ENCODE peak calls at places on chromosomes 5 and 9, in ten cellular contexts. B is heart left ventricle, Q is spleen, G is breast epithelium, Z is transverse colon, S is GM12878, E is prostate gland, C is sigmoid colon, R is vagina, X is ovary. V is an unnamed sample.

GRCh38 chr9:84857224-84857623 is 187.7 kb downstream of the NTRK2 start:
- DNase-seq in C (no peak), X (no peak), Z (no peak), R (no peak), E (no peak), Q (no peak), S (no peak), G (no peak), B (no peak), V (no peak)

GRCh38 chr9:95874989-95875304 is 544 bp upstream of the ERCC6L2 start:
- DNase-seq in R (no peak), Q (peak; percentile 91), S (no peak), E (peak; percentile 33), G (peak; percentile 65), B (peak; percentile 62), X (peak; percentile 71), C (peak; percentile 79), Z (peak; percentile 67), V (peak; percentile 44)

GRCh38 chr9:133995012-133995896 is 3.1 kb upstream of the VAV2 start:
- DNase-seq in S (no peak), G (no peak), E (no peak), Z (no peak), R (no peak), X (no peak), Q (peak; percentile 73), B (no peak), C (no peak), V (no peak)

GRCh38 chr5:73215891-73216610 is 43.1 kb downstream of the TMEM174 start:
- DNase-seq in X (peak; percentile 83), E (peak; percentile 61), Z (peak; percentile 83), Q (peak; percentile 89), R (no peak), G (peak; percentile 75), C (peak; percentile 83), B (peak; percentile 68), S (no peak), V (peak; percentile 84)

GRCh38 chr5:110896901-110897300 is 158.1 kb downstream of the SLC25A46 start:
- DNase-seq in B (no peak), C (no peak), X (no peak), G (no peak), S (no peak), R (no peak), Z (no peak), E (no peak), Q (no peak), V (no peak)

GRCh38 chr5:140569197-140569596 is 4.6 kb downstream of the SLC35A4 start:
- DNase-seq in Q (no peak), Z (no peak), E (no peak), X (no peak), S (no peak), B (no peak), C (peak; percentile 55), R (no peak), G (no peak), V (no peak)

GRCh38 chr9:130681769-130682489 is 11.7 kb upstream of the EXOSC2 start:
- DNase-seq in G (no peak), Z (peak; percentile 23), B (no peak), R (no peak), E (no peak), S (no peak), X (peak; percentile 44), C (no peak), Q (no peak), V (peak; percentile 24)

GRCh38 chr9:69145148-69145547 is 28.9 kb upstream of the TJP2 start:
- DNase-seq in C (no peak), Q (no peak), S (no peak), E (peak; percentile 0), G (no peak), B (peak; percentile 5), X (no peak), Z (no peak), R (no peak), V (no peak)

GRCh38 chr5:137078171-137078665 is 420.9 kb downstream of the SPOCK1 start:
- DNase-seq in E (no peak), X (no peak), S (no peak), Z (no peak), Q (no peak), C (no peak), R (no peak), G (no peak), B (no peak), V (no peak)

GRCh38 chr9:99352786-99353185 is 130.7 kb downstream of the SEC61B start:
- DNase-seq in Q (no peak), Z (no peak), C (no peak), S (no peak), X (no peak), R (no peak), E (no peak), B (no peak), G (no peak), V (no peak)

GRCh38 chr5:151812757-151813309 is 41.1 kb downstream of the G3BP1 start:
- DNase-seq in X (no peak), Z (no peak), R (no peak), G (no peak), Q (no peak), B (no peak), E (no peak), C (no peak), S (no peak), V (no peak)

GRCh38 chr9:127876026-127876763 is 1.3 kb downstream of the AK1 start:
- DNase-seq in Z (peak; percentile 42), S (no peak), G (no peak), E (no peak), C (no peak), X (peak; percentile 39), B (peak; percentile 21), R (no peak), Q (peak; percentile 69), V (no peak)
- H3K4me1 ChIP-seq in Z (peaks cover 41% of the 10 kb centered on the region), S (peaks cover 5% of the 10 kb centered on the region), G (peaks cover 9% of the 10 kb centered on the region), E (peaks cover 8% of the 10 kb centered on the region), C (no peaks in the 10 kb centered on the region), X (peaks cover 28% of the 10 kb centered on the region), B (peaks cover 58% of the 10 kb centered on the region), R (peaks cover 60% of the 10 kb centered on the region), Q (peaks cover 57% of the 10 kb centered on the region), V (peaks cover 45% of the 10 kb centered on the region)

DNA sequence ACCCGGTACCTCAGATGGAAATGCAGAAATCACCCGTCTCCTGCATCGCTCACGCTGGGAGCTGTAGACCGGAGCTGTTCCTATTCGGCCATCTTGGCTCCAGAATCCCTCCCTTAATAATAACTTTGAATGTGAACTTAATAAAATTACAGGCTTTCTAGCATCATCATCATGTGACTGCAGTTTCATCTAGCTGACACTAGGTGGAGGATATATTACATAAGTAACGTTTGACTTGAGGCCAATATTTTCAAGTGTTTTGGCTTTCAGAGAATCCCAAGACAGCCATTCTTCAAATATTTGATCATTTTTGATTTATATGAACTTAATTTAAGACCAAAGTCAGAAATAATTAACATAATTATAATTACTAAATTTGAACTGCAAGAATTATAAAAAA is 474.9 kb upstream of the CDH10 start:
- DNase-seq in R (no peak), X (no peak), Z (no peak), E (no peak), B (no peak), G (no peak), C (no peak), S (no peak), Q (no peak), V (no peak)
- TF ChIP-seq POLR2A in R (no peak), X (no peak), Z (no peak), E (no peak), B (no peak), G (no peak), C (no peak), S (no peak), Q (no peak), V (no peak)

DNA sequence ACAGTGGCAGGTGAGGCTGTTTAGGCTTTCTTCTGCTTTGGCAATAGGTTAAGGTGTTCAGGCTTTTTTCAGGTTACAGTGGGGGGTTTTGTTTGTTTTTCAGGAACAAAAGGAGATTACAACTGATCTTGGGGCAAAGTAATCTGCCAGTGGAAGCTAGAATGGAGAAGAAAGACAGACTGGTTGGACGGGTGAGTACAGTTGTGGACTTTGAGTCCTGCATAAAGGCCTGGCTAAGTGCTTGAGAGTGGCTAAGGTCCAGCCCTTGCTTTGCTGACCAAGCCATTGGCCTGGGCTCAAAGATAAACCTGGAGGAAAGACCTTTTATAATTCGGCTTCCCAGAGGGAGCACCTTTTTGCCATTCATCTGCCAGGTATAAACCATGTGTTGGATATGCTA is 63.1 kb downstream of the MTMR12 start:
- DNase-seq in R (no peak), Q (no peak), G (no peak), E (peak; percentile 58), X (no peak), Z (no peak), B (no peak), C (no peak), S (no peak), V (peak; percentile 85)
- H3K27ac ChIP-seq in R (no peak overlapping the region), Q (no peak overlapping the region), G (peak overlapping the region; percentile 30), E (peak overlapping the region; percentile 57), X (no peak overlapping the region), Z (no peak overlapping the region), B (no peak overlapping the region), C (no peak overlapping the region), S (no peak overlapping the region), V (peak overlapping the region; percentile 72)

DNA sequence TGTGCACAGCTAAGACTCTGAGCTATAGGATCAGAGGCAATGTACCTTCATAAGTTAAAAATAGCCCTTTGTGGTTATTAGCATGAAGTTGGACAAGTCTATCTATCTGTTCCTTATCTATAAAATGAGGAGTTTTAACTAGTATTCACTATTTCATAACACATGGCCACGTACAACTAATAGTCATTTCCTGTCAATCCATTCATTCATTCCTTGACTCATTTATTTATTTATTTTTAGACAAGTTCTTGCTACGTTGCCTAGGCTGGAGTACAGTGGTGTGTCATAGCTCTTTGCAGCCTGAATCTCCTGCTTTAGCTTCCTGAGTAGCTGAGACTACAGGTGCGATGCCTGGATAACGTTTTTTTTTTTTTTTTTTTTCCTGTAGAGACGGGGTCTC is 92.1 kb downstream of the NR3C1 start:
- DNase-seq in E (no peak), Q (no peak), G (no peak), Z (no peak), C (no peak), R (no peak), X (no peak), S (no peak), B (no peak), V (no peak)
- H3K4me1 ChIP-seq in E (no peaks in the 10 kb centered on the region), Q (peaks cover 25% of the 10 kb centered on the region), G (no peaks in the 10 kb centered on the region), Z (peaks cover 12% of the 10 kb centered on the region), C (no peaks in the 10 kb centered on the region), R (peaks cover 9% of the 10 kb centered on the region), X (no peaks in the 10 kb centered on the region), S (peaks cover 16% of the 10 kb centered on the region), B (peaks cover 37% of the 10 kb centered on the region), V (peaks cover 2% of the 10 kb centered on the region)

GRCh38 chr5:160467555-160468418 is 46.1 kb downstream of the PTTG1 start:
- DNase-seq in S (peak; percentile 96), C (peak; percentile 81), E (peak; percentile 46), Z (peak; percentile 88), B (peak; percentile 78), Q (peak; percentile 93), G (no peak), X (no peak), R (no peak), V (peak; percentile 69)
- TF ChIP-seq POLR2A in S (peak; percentile 91), C (no peak), E (no peak), Z (peak; percentile 22), B (no peak), Q (no peak), G (no peak), X (no peak), R (no peak), V (no peak)

GRCh38 chr9:114178076-114178475 is 22.7 kb downstream of the COL27A1 start:
- DNase-seq in Q (peak; percentile 36), R (no peak), C (no peak), S (no peak), B (no peak), Z (no peak), E (no peak), G (no peak), X (no peak), V (no peak)
- H3K27ac ChIP-seq in Q (peak overlapping the region; percentile 27), R (peak overlapping the region; percentile 88), C (no peak overlapping the region), S (no peak overlapping the region), B (no peak overlapping the region), Z (peak overlapping the region; percentile 29), E (no peak overlapping the region), G (no peak overlapping the region), X (no peak overlapping the region), V (no peak overlapping the region)

GRCh38 chr5:116524966-116525365 is 49.7 kb downstream of the SEMA6A start:
- DNase-seq in B (no peak), Z (no peak), C (no peak), E (no peak), G (no peak), X (no peak), R (no peak), Q (no peak), S (no peak), V (no peak)
- H3K4me1 ChIP-seq in B (peaks cover 14% of the 10 kb centered on the region), Z (peaks cover 90% of the 10 kb centered on the region), C (no peaks in the 10 kb centered on the region), E (no peaks in the 10 kb centered on the region), G (no peaks in the 10 kb centered on the region), X (peaks cover 5% of the 10 kb centered on the region), R (peaks cover 19% of the 10 kb centered on the region), Q (no peaks in the 10 kb centered on the region), S (no peaks in the 10 kb centered on the region), V (peaks cover 21% of the 10 kb centered on the region)

V was measured in body of pancreas.